ENCODE peak calls at places on chromosomes 4 and X, in ten cellular contexts. Q, B, J, Z, E, W, H, T, S and X are unnamed samples.
A peak's percentile ranks its signal among the peaks of the same experiment; 100 is the strongest.

GRCh38 chr4:22607382-22607781 is 85.4 kb upstream of the GBA3 start:
- DNase-seq in Z (peak; percentile 31), W (peak; percentile 29), B (peak; percentile 47), S (no peak), J (peak; percentile 8), T (no peak), H (peak; percentile 1), E (no peak), Q (peak; percentile 56), X (no peak)

GRCh38 chr4:136900706-136901105 is 631.6 kb downstream of the PCDH18 start:
- DNase-seq in E (no peak), J (no peak), W (no peak), T (no peak), Z (no peak), S (no peak), H (no peak), Q (no peak), B (no peak), X (no peak)

GRCh38 chr4:39597695-39598381 is 40.8 kb downstream of the SMIM14 start:
- DNase-seq in J (no peak), T (no peak), H (no peak), Z (no peak), E (no peak), S (no peak), B (no peak), W (no peak), Q (no peak), X (no peak)

GRCh38 chr4:60683357-60683756 is 516.8 kb upstream of the ADGRL3 start:
- DNase-seq in W (no peak), S (no peak), B (no peak), E (no peak), Z (peak; percentile 94), H (no peak), Q (no peak), T (no peak), J (no peak), X (no peak)

GRCh38 chrX:24153796-24154189 is 4.3 kb downstream of the ZFX start:
- DNase-seq in H (no peak), J (no peak), E (no peak), S (no peak), W (peak; percentile 78), B (no peak), Z (no peak), Q (no peak), T (no peak), X (no peak)

GRCh38 chr4:205097-205756 is 80.9 kb downstream of the ZNF718 start:
- DNase-seq in S (no peak), B (no peak), Z (no peak), H (no peak), W (no peak), Q (no peak), T (no peak), J (no peak), E (no peak), X (no peak)

GRCh38 chr4:6461301-6462165 is 10.9 kb downstream of the PPP2R2C start:
- DNase-seq in S (peak; percentile 7), W (no peak), Z (peak; percentile 6), J (no peak), B (no peak), E (no peak), T (no peak), H (no peak), Q (no peak), X (no peak)

GRCh38 chr4:169407217-169407845 is 136.6 kb upstream of the SH3RF1 start:
- DNase-seq in Q (no peak), T (no peak), H (no peak), B (no peak), W (peak; percentile 25), Z (peak; percentile 66), E (no peak), S (no peak), J (no peak), X (no peak)

GRCh38 chr4:42750091-42750490 is 93.2 kb upstream of the ATP8A1 start:
- DNase-seq in H (no peak), W (peak; percentile 18), Q (no peak), T (no peak), Z (no peak), J (no peak), S (no peak), B (peak; percentile 25), E (no peak), X (no peak)

GRCh38 chrX:1391707-1392375 is at the start of gene SLC25A6:
- DNase-seq in H (peak; percentile 95), S (peak; percentile 98), J (peak; percentile 91), Q (peak; percentile 99), Z (peak; percentile 95), T (peak; percentile 99), E (peak; percentile 100), B (peak; percentile 98), W (peak; percentile 99), X (no peak)

GRCh38 chr4:38023347-38024202 is 63.4 kb downstream of the PTTG2 start:
- DNase-seq in Z (no peak), S (no peak), T (no peak), E (no peak), H (no peak), Q (no peak), B (no peak), J (no peak), W (peak; percentile 39), X (no peak)

GRCh38 chr4:34486964-34487363 is 1757.3 kb downstream of the ARAP2 start:
- DNase-seq in T (no peak), J (no peak), Z (no peak), S (no peak), E (no peak), W (no peak), B (no peak), Q (no peak), H (no peak), X (no peak)

GRCh38 chrX:103404225-103405008 is 28.1 kb downstream of the BEX3 start:
- DNase-seq in H (peak; percentile 88), E (peak; percentile 49), W (peak; percentile 79), B (peak; percentile 75), J (peak; percentile 51), Q (peak; percentile 62), T (no peak), Z (peak; percentile 91), S (peak; percentile 37), X (no peak)

GRCh38 chr4:184343400-184344177 is 125.9 kb upstream of the ENPP6 start:
- DNase-seq in H (peak; percentile 65), T (no peak), S (peak; percentile 62), Q (peak; percentile 80), W (peak; percentile 87), Z (peak; percentile 75), B (peak; percentile 88), E (peak; percentile 57), J (peak; percentile 89), X (peak; percentile 25)
- TF ChIP-seq POLR2A in H (peak; percentile 35), T (peak; percentile 66), S (no peak), Q (peak; percentile 75), W (peak; percentile 78), Z (no peak), B (no peak), E (peak; percentile 25), J (no peak), X (peak; percentile 36)

GRCh38 chr4:54224960-54225670 is 4.0 kb upstream of the PDGFRA start:
- DNase-seq in Z (no peak), J (no peak), S (no peak), H (no peak), T (no peak), W (no peak), E (peak; percentile 37), Q (no peak), B (no peak), X (no peak)

GRCh38 chr4:54225671-54226398 is 3.3 kb upstream of the PDGFRA start:
- DNase-seq in Q (no peak), B (no peak), Z (no peak), J (no peak), W (no peak), H (no peak), T (no peak), E (peak; percentile 24), S (no peak), X (no peak)

GRCh38 chr4:54228064-54228527 is 997 bp upstream of the PDGFRA start:
- DNase-seq in H (peak; percentile 32), Z (peak; percentile 82), E (peak; percentile 85), B (peak; percentile 47), T (no peak), Q (peak; percentile 68), W (no peak), J (peak; percentile 60), S (peak; percentile 59), X (peak; percentile 2)

GRCh38 chr4:54227261-54228063 is 1.6 kb upstream of the PDGFRA start:
- DNase-seq in W (peak; percentile 67), Q (no peak), J (no peak), Z (peak; percentile 80), T (no peak), S (no peak), E (peak; percentile 20), B (no peak), H (no peak), X (no peak)

DNA sequence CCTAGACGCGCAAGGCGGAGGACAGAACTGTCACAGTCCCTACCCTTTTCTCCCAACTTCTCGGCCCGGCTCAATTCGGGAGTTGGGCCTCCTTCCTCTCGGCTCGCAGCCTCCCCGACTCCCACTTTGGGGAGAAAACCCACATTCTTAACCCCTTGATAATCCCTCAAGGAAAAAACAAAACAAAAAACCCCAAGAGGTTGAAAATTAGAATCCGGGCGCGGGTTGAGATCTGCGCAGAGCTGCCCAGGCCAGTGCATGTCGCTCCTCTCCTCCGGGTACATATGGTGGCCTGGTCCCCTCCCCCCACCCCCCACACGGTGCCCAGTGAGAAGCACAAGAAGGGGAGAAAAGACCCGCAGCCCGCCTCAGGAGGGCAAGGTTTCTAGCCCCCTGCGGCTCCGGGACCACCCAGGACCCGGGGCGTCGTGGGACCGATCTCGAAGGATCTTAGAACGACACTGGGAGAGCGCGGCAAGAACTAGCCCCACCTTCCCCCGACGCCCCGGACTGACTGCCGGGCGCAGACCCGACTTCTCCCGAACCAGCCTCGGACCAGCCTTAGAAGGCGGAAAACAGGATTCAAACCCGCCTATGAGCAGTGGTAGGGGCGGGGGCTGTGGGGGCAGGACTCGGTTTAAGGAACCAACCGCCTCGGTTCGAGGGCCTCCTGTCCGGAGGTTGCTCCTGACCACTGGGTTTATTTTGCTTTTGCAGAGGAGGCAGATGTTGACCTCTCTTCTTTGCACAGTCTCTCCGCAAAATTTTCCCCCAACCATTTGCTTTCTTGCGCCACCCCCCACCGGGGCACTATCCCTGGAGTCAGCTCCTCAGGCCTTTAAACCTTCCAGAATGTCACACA is 2.5 kb upstream of the PDGFRA start:
- DNase-seq in S (peak; percentile 62), E (peak; percentile 81), H (no peak), J (no peak), Q (peak; percentile 50), Z (peak; percentile 86), T (no peak), B (peak; percentile 46), W (no peak), X (no peak)
- TF ChIP-seq POLR2A in S (no peak), E (peak; percentile 71), H (no peak), J (no peak), Q (peak; percentile 36), Z (peak; percentile 46), T (no peak), B (no peak), W (no peak), X (no peak)

GRCh38 chrX:109732780-109733657 is at the start of gene ACSL4:
- DNase-seq in B (peak; percentile 89), H (peak; percentile 91), Q (peak; percentile 87), Z (peak; percentile 75), J (peak; percentile 65), W (peak; percentile 82), T (peak; percentile 47), E (peak; percentile 88), S (peak; percentile 62), X (peak; percentile 3)
- TF ChIP-seq POLR2A in B (peak; percentile 63), H (peak; percentile 78), Q (peak; percentile 51), Z (peak; percentile 69), J (no peak), W (peak; percentile 83), T (peak; percentile 72), E (peak; percentile 81), S (no peak), X (peak; percentile 86)

GRCh38 chrX:49165901-49166881 is 3.6 kb downstream of the MAGIX start:
- DNase-seq in S (peak; percentile 71), Q (peak; percentile 87), T (no peak), W (peak; percentile 66), H (peak; percentile 69), B (peak; percentile 84), Z (peak; percentile 61), J (no peak), E (peak; percentile 52), X (peak; percentile 37)
- TF ChIP-seq POLR2A in S (no peak), Q (peak; percentile 38), T (no peak), W (no peak), H (no peak), B (no peak), Z (no peak), J (no peak), E (no peak), X (no peak)